ENCODE peak calls at places on chromosomes 2 and 18, in ten cellular contexts. H is neural progenitor cell, B is H9, J is tibial nerve, U is tibial artery, A is IMR-90, O is colonic mucosa, Z is mesendoderm, Q is adrenal gland, T is cardiac muscle cell. D is an unnamed sample. For H3K4me1, the result is how much of the 10 kb centered on the place peaks cover.

GRCh38 chr2:185179783-185180182 is 558.8 kb upstream of the FSIP2 start:
- DNase-seq in J (no peak), A (no peak), T (no peak), Z (no peak), Q (no peak), O (no peak), H (no peak), B (no peak), U (no peak), D (no peak)

GRCh38 chr18:49708674-49709580 is 104.4 kb downstream of the ACAA2 start:
- DNase-seq in B (no peak), H (no peak), Q (no peak), Z (no peak), U (no peak), J (no peak), A (no peak), O (no peak), T (no peak), D (no peak)

GRCh38 chr2:100238471-100238870 is 83.8 kb downstream of the LONRF2 start:
- DNase-seq in A (no peak), Q (no peak), O (no peak), U (no peak), H (peak), J (no peak), Z (peak), T (no peak), B (peak), D (no peak)

GRCh38 chr2:63734510-63734909 is 107.2 kb upstream of the UGP2 start:
- DNase-seq in J (no peak), O (no peak), B (no peak), U (no peak), H (no peak), Q (no peak), Z (no peak), A (peak), T (peak), D (no peak)

GRCh38 chr18:36672437-36673344 is 156.1 kb downstream of the TPGS2 start:
- DNase-seq in Q (peak), U (no peak), O (peak), J (no peak), T (peak), A (peak), B (no peak), Z (no peak), H (no peak), D (peak)

GRCh38 chr2:40213071-40213470 is 238.8 kb downstream of the SLC8A1 start:
- DNase-seq in H (peak), A (peak), Q (no peak), U (no peak), B (no peak), O (no peak), Z (peak), J (no peak), T (peak), D (no peak)

GRCh38 chr2:162579986-162580385 is 236.1 kb downstream of the GCA start:
- DNase-seq in Z (peak), H (peak), J (no peak), U (no peak), Q (no peak), B (no peak), A (no peak), T (no peak), O (no peak), D (no peak)

GRCh38 chr2:54522624-54523281 is 66.6 kb downstream of the SPTBN1 start:
- DNase-seq in H (peak), J (no peak), B (peak), O (peak), A (peak), Q (peak), T (peak), U (no peak), Z (peak), D (no peak)

GRCh38 chr2:676647-677055 is 555 bp downstream of the TMEM18 start:
- DNase-seq in A (peak), B (peak), U (peak), Q (peak), T (peak), Z (peak), J (peak), O (peak), H (peak), D (peak)

GRCh38 chr2:71555798-71556454 is 102.6 kb downstream of the DYSF start:
- DNase-seq in Q (no peak), Z (no peak), T (no peak), B (no peak), U (no peak), A (no peak), J (no peak), H (no peak), O (no peak), D (no peak)

GRCh38 chr18:58863539-58864145 is 1.0 kb upstream of the ZNF532 start:
- DNase-seq in B (no peak), T (peak), A (peak), H (peak), J (no peak), U (peak), Z (no peak), Q (peak), O (peak), D (no peak)

GRCh38 chr2:101520246-101520645 is 45.3 kb upstream of the RFX8 start:
- DNase-seq in Q (no peak), T (peak), H (no peak), Z (peak), J (no peak), U (no peak), B (no peak), A (peak), O (no peak), D (peak)

GRCh38 chr18:60875957-60876507 is 457.2 kb upstream of the CDH20 start:
- DNase-seq in J (no peak), U (no peak), Q (no peak), H (no peak), A (no peak), T (no peak), B (no peak), Z (no peak), O (no peak), D (no peak)

GRCh38 chr18:44912740-44913478 is 232.2 kb downstream of the SETBP1 start:
- DNase-seq in Q (no peak), Z (no peak), J (no peak), A (no peak), H (no peak), O (no peak), B (no peak), T (no peak), U (no peak), D (peak)

GRCh38 chr18:8942909-8943545 is 159.5 kb upstream of the NDUFV2 start:
- DNase-seq in B (no peak), J (no peak), T (no peak), U (no peak), A (no peak), H (no peak), O (no peak), Z (no peak), Q (no peak), D (no peak)

GRCh38 chr2:102029405-102029804 is 37.6 kb downstream of the IL1R2 start:
- DNase-seq in B (no peak), T (no peak), U (no peak), Q (no peak), H (no peak), A (no peak), J (no peak), O (no peak), Z (no peak), D (no peak)

GRCh38 chr2:36058953-36059352 is 296.6 kb upstream of the CRIM1 start:
- DNase-seq in J (no peak), O (no peak), H (no peak), T (no peak), Z (peak), Q (no peak), A (no peak), B (no peak), U (peak), D (peak)

GRCh38 chr18:12376034-12376717 is 851 bp downstream of the AFG3L2 start:
- DNase-seq in T (peak), O (peak), Q (peak), H (peak), Z (peak), J (peak), B (no peak), A (no peak), U (no peak), D (no peak)

GRCh38 chr2:126736133-126736874 is 80.3 kb downstream of the GYPC start:
- DNase-seq in Z (no peak), U (no peak), H (no peak), J (no peak), T (peak), Q (no peak), A (peak), O (peak), B (no peak), D (no peak)

GRCh38 chr2:227772197-227772661 is 26.5 kb downstream of the SCYGR8 start:
- DNase-seq in Z (no peak), T (no peak), Q (peak), H (no peak), B (peak), U (no peak), A (no peak), J (no peak), O (no peak), D (no peak)

GRCh38 chr18:2441544-2441943 is 129.8 kb downstream of the METTL4 start:
- DNase-seq in T (no peak), J (no peak), H (no peak), A (peak), Z (no peak), U (no peak), B (no peak), Q (no peak), O (no peak), D (no peak)

GRCh38 chr2:188425266-188425665 is 133.6 kb downstream of the GULP1 start:
- DNase-seq in Q (no peak), Z (no peak), A (peak), J (no peak), O (no peak), H (no peak), U (no peak), B (no peak), T (no peak), D (no peak)

GRCh38 chr2:180040146-180040925 is 33.2 kb upstream of the CWC22 start:
- DNase-seq in H (no peak), Z (no peak), T (peak), U (no peak), B (no peak), A (peak), Q (no peak), J (no peak), O (no peak), D (peak)

GRCh38 chr2:241870611-241871537 is 1.3 kb downstream of the RTP5 start:
- DNase-seq in U (no peak), Z (no peak), T (no peak), J (no peak), A (no peak), O (no peak), B (no peak), Q (no peak), H (no peak), D (no peak)

GRCh38 chr2:240919786-240920782 is 13.9 kb downstream of the CROCC2 start:
- DNase-seq in O (no peak), A (no peak), Q (peak), J (no peak), H (no peak), U (peak), T (no peak), Z (no peak), B (peak), D (no peak)

GRCh38 chr2:37737507-37737906 is 66.1 kb upstream of the CDC42EP3 start:
- DNase-seq in O (no peak), B (no peak), T (peak), U (no peak), A (peak), Q (no peak), H (no peak), Z (no peak), J (no peak), D (no peak)

GRCh38 chr18:46311491-46311890 is 207.3 kb downstream of the HAUS1 start:
- DNase-seq in U (no peak), T (no peak), A (no peak), B (no peak), H (no peak), Q (no peak), Z (no peak), J (no peak), O (no peak), D (no peak)

GRCh38 chr2:240435457-240435954 is at the start of gene GPC1:
- DNase-seq in O (peak), T (peak), Z (peak), H (peak), U (peak), B (peak), A (peak), J (peak), Q (peak), D (no peak)

GRCh38 chr2:52613064-52613463 is 1154.5 kb upstream of the CHAC2 start:
- DNase-seq in O (no peak), B (peak), H (peak), Z (peak), A (no peak), J (no peak), Q (no peak), T (no peak), U (no peak), D (no peak)

GRCh38 chr2:167908786-167909185 is 338.6 kb downstream of the STK39 start:
- DNase-seq in B (no peak), T (no peak), Q (no peak), J (no peak), H (no peak), O (no peak), Z (no peak), U (no peak), A (no peak), D (no peak)

GRCh38 chr2:177165731-177166711 is 46.6 kb upstream of the HNRNPA3 start:
- DNase-seq in Q (peak), B (no peak), O (peak), A (peak), J (no peak), H (no peak), Z (peak), T (peak), U (peak), D (peak)

DNA sequence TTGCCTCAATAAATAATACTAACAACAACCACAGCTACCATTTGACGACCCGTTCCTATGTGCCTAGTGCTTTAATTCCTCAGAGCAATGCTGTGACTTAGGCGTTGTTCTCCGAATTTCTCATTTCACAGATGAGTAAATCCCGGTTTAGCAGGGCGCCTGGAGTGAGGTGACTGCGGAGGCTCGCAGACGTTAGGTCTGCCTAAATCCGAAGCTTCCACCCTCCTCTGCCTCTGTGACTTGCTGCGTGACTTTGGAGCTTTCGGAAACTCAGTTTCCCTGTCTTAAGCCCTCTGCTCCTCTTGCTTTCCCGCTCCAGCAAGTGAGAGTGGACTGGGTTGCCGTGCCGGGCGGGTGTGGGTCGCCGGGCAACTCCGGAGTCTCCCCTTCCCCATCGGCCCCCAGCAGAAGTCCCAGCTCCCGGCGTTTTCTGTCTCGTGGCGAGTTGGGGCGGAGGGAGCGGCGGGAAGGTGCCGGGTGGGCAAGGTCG is 711 bp upstream of the ATOH8 start:
- DNase-seq in O (no peak), J (no peak), A (no peak), T (peak), Z (no peak), Q (no peak), H (peak), B (no peak), U (no peak), D (no peak)
- H3K4me1 ChIP-seq in O (under half), J (half or more), A (under half), T (under half), Z (under half), Q (under half), H (under half), B (under half), U (half or more), D (under half)

GRCh38 chr2:213101109-213101508 is 50.3 kb downstream of the IKZF2 start:
- DNase-seq in J (no peak), Z (no peak), U (no peak), A (no peak), O (no peak), T (no peak), Q (no peak), B (no peak), H (no peak), D (peak)
- H3K4me1 ChIP-seq in J (under half), Z (under half), U (under half), A (under half), O (under half), T (under half), Q (under half), B (under half), H (under half), D (under half)

GRCh38 chr18:13606589-13607254 is 119.6 kb downstream of the FAM210A start:
- DNase-seq in Z (no peak), J (no peak), A (no peak), T (no peak), H (no peak), O (no peak), B (no peak), Q (no peak), U (no peak), D (no peak)
- H3K4me1 ChIP-seq in Z (under half), J (under half), A (under half), T (under half), H (under half), O (under half), B (under half), Q (under half), U (under half), D (under half)

GRCh38 chr2:28401411-28401810 is 8.8 kb downstream of the FOSL2 start:
- DNase-seq in B (no peak), U (no peak), H (no peak), A (no peak), Z (no peak), Q (peak), O (no peak), T (no peak), J (no peak), D (no peak)
- H3K4me1 ChIP-seq in B (under half), U (half or more), H (under half), A (under half), Z (under half), Q (half or more), O (under half), T (under half), J (half or more), D (under half)

D was measured in foreskin keratinocyte.